ENCODE peak calls at places on chromosome 19, in four cellular contexts. Y, N, W and X are unnamed samples.

GRCh38 chr19:15673176-15673654 is 328 bp downstream of the CYP4F12 start:
- DNase-seq in W (no peak), N (no peak), Y (no peak), X (no peak)

GRCh38 chr19:3336680-3337523 is 29.5 kb upstream of the NFIC start:
- DNase-seq in Y (no peak), N (no peak), W (no peak), X (no peak)

GRCh38 chr19:30686911-30687566 is 314.9 kb downstream of the ZNF536 start:
- DNase-seq in Y (no peak), N (no peak), W (no peak), X (no peak)

GRCh38 chr19:1933245-1933644 is 7.7 kb upstream of the CSNK1G2 start:
- DNase-seq in W (no peak), N (no peak), Y (no peak), X (no peak)

GRCh38 chr19:38830039-38830733 is 1.4 kb downstream of the ECH1 start:
- DNase-seq in W (no peak), N (no peak), Y (no peak), X (no peak)

GRCh38 chr19:16402076-16402475 is 69.7 kb downstream of the EPS15L1 start:
- DNase-seq in W (no peak), N (no peak), Y (no peak), X (no peak)

GRCh38 chr19:34481861-34482379 is 362 bp downstream of the WTIP start:
- DNase-seq in Y (no peak), W (no peak), N (no peak), X (no peak)

GRCh38 chr19:28454083-28454482 is 758.9 kb downstream of the UQCRFS1 start:
- DNase-seq in N (peak), Y (no peak), W (no peak), X (no peak)

GRCh38 chr19:44657211-44657921 is 13.7 kb downstream of the PVR start:
- DNase-seq in N (peak), Y (peak), W (no peak), X (peak)

GRCh38 chr19:6503407-6504201 is 1.5 kb upstream of the TUBB4A start:
- DNase-seq in Y (no peak), W (no peak), N (peak), X (no peak)

DNA sequence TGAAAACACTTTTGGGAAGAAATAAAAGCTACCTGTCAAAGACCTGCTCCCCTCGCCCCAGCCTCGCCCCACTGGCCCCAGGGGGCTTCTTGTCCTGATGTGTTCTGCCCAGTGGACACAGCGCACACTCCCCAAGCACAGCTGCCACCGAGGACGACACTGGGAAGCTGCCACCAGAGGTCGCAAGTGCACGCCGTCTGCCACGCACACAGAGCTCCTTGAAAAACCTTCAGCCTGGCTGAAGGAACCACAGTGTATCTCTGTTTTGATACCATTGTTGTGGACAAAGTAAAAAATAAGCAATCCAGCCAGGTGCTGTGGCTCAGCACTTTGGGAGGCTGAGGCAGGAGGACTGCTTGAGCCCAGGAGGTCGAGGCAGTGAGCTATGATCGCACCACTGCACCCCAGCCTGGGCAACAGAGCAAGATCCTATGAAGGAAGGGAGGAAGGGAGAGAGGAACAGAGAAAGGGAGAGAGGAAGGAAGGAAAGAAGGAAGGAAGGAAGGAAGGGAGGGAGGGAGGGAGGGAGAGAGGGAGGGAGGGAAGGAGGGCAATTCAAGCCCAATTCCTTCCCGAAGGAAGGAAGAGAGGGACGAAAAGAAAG is 57.3 kb downstream of the CEBPG start:
- DNase-seq in N (peak), Y (peak), W (no peak), X (peak)
- TF ChIP-seq SPI1 in N (no peak), Y (no peak), W (no peak), X (no peak)

GRCh38 chr19:17766543-17767131 is 15.4 kb downstream of the FCHO1 start:
- DNase-seq in Y (no peak), N (peak), W (no peak), X (peak)
- TF ChIP-seq SPI1 in Y (no peak), N (no peak), W (no peak), X (no peak)

GRCh38 chr19:42554046-42554575 is 25.8 kb upstream of the CEACAM1 start:
- DNase-seq in N (no peak), W (no peak), Y (no peak), X (no peak)
- TF ChIP-seq SPI1 in N (no peak), W (no peak), Y (no peak), X (no peak)

GRCh38 chr19:35712910-35713845 is 4.6 kb upstream of the KMT2B start:
- DNase-seq in N (peak), Y (peak), W (peak), X (no peak)

GRCh38 chr19:35715355-35715809 is 2.4 kb upstream of the KMT2B start:
- DNase-seq in Y (no peak), N (no peak), W (no peak), X (no peak)

GRCh38 chr19:35713904-35714440 is 3.8 kb upstream of the KMT2B start:
- DNase-seq in W (no peak), N (no peak), Y (no peak), X (no peak)

GRCh38 chr19:35715981-35716734 is 1.6 kb upstream of the KMT2B start:
- DNase-seq in Y (no peak), N (no peak), W (no peak), X (no peak)

GRCh38 chr19:35714601-35715354 is 3.0 kb upstream of the KMT2B start:
- DNase-seq in Y (no peak), N (no peak), W (no peak), X (peak)
- TF ChIP-seq SPI1 in Y (no peak), N (no peak), W (no peak), X (no peak)

DNA sequence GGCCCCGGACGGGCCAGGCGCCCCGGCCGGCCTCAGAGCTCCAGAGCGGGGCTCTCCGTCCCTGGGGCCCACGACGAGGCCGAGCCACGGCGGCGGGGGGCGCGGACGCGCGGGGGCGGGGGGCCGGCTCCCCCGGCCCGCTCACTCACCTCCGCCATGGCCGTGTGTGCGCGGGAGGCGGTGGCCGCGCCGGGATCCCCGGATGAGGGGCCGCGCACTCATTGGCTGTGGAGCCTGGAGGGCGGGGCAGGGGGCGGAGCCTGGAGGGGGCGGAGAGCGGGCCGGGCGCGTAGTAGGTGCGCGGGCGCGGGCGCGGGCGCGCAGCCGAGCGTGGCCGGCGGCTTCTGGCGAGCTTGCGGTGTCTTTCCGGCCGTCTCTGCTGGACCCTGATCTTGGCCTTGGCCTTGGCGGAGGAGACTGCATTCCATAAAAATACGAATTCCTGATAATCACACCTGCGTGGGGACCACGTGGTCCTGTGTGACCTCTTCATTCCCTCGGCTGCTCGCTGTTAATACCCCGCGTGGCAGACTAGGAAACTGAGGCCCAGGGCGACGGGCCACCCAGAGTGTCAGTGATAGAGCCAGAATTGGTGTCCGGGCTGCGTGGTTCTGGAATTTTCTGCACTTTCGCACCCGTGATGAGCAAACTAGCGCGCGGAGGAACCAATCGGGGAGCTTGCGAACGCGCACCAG is at the start of gene MIER2:
- DNase-seq in W (peak), Y (peak), N (peak), X (no peak)
- TF ChIP-seq SPI1 in W (no peak), Y (no peak), N (no peak), X (no peak)

DNA sequence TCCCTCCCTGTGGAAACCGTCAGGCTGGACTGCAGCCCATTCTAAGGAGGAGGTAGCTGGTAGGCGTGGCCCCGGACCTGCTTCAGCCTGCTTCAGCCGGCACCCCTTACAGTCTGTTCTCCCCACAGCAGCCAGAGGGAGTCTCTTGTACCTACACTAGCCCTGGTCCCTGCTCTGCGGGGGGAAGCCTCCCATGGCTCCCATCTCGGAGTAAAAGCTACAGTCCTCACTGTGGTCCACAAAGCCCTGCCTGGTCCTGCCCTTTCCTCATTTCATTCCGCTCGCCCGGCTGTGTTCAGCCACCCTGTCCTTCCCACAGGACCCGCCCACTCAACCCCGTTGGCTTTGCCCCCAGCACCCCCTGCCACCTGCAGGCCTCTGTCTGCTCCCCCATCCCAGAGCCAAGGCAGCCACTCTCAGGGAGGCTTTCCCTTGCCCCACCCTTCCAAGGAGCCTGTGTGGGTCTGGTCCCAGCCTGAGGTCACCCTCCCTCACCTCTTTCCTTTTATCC is 1.3 kb downstream of the PGLYRP1 start:
- DNase-seq in Y (no peak), N (peak), W (no peak), X (no peak)
- TF ChIP-seq SPI1 in Y (no peak), N (no peak), W (no peak), X (no peak)

GRCh38 chr19:35852029-35852780 is at the start of gene NPHS1:
- DNase-seq in N (no peak), Y (no peak), W (no peak), X (no peak)

GRCh38 chr19:35848486-35848885 is 3.8 kb downstream of the NPHS1 start:
- DNase-seq in N (no peak), W (no peak), Y (no peak), X (no peak)

GRCh38 chr19:35848919-35849505 is 3.3 kb downstream of the NPHS1 start:
- DNase-seq in W (no peak), Y (no peak), N (no peak), X (no peak)

GRCh38 chr19:35853038-35853756 is 893 bp upstream of the NPHS1 start:
- DNase-seq in N (no peak), W (no peak), Y (no peak), X (no peak)

GRCh38 chr19:35851213-35852028 is 883 bp downstream of the NPHS1 start:
- DNase-seq in W (no peak), N (no peak), Y (no peak), X (no peak)
- TF ChIP-seq SPI1 in W (no peak), N (no peak), Y (no peak), X (no peak)

GRCh38 chr19:13742756-13743155 is 21.6 kb upstream of the MRI1 start:
- DNase-seq in Y (no peak), W (no peak), N (no peak), X (no peak)

GRCh38 chr19:13748169-13748884 is 16.0 kb upstream of the MRI1 start:
- DNase-seq in W (no peak), Y (no peak), N (peak), X (peak)

GRCh38 chr19:13747098-13747453 is 17.2 kb upstream of the MRI1 start:
- DNase-seq in N (no peak), Y (no peak), W (no peak), X (no peak)

GRCh38 chr19:13741893-13742292 is 22.4 kb upstream of the MRI1 start:
- DNase-seq in W (no peak), N (no peak), Y (no peak), X (no peak)

DNA sequence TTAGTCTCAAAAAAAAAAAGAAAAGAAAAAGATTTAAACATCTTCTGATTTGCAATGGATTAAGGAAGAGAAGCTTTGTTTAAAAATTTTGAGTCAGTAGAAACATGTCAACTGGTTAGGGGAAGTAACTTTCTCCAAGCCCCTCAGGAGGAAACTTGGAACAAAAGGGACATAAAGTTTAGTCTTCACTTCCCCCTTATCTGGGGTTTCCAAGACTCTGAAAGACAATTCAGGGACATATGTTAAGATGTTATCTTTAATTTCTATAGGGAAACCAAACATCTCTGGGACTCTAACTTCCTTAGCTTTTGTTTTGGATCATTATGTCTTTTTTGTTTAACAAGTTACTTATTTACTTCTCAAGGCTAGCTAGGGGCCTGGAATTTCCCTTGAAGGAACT is 20.1 kb upstream of the MRI1 start:
- DNase-seq in Y (no peak), W (no peak), N (no peak), X (no peak)
- TF ChIP-seq SPI1 in Y (no peak), W (no peak), N (no peak), X (no peak)